ENCODE peak calls at places on chromosomes 12 and 14, in four cellular contexts. X, V, E and A are unnamed samples.

GRCh38 chr12:40107803-40108620 is 2.1 kb upstream of the SLC2A13 start:
- DNase-seq in E (no peak), V (peak; percentile 29), X (no peak), A (no peak)

GRCh38 chr12:100142851-100143559 is at the start of gene BLTP3B:
- DNase-seq in X (peak; percentile 94), E (peak; percentile 55), V (peak; percentile 93), A (peak; percentile 78)

GRCh38 chr12:57759360-57759980 is 4.6 kb downstream of the MARCHF9 start:
- DNase-seq in V (no peak), X (no peak), E (no peak), A (no peak)

GRCh38 chr12:82877963-82878362 is 191.3 kb downstream of the TMTC2 start:
- DNase-seq in X (no peak), V (no peak), E (no peak), A (no peak)

GRCh38 chr14:29536886-29537511 is 390.6 kb downstream of the PRKD1 start:
- DNase-seq in X (no peak), V (no peak), E (peak; percentile 35), A (peak; percentile 33)

GRCh38 chr12:59973515-59973914 is 377.7 kb downstream of the SLC16A7 start:
- DNase-seq in E (peak; percentile 75), V (no peak), X (no peak), A (peak; percentile 67)

GRCh38 chr14:81565441-81566290 is 32.0 kb upstream of the SEL1L start:
- DNase-seq in X (no peak), E (no peak), V (no peak), A (peak; percentile 6)

GRCh38 chr12:29133141-29133540 is 15.9 kb upstream of the FAR2 start:
- DNase-seq in X (no peak), V (no peak), E (no peak), A (no peak)

GRCh38 chr12:2034633-2035420 is 18.0 kb upstream of the CACNA1C start:
- DNase-seq in V (peak; percentile 90), X (peak; percentile 90), E (peak; percentile 66), A (peak; percentile 69)

GRCh38 chr12:22856120-22856699 is 231.2 kb downstream of the ETNK1 start:
- DNase-seq in E (peak; percentile 45), V (no peak), X (no peak), A (peak; percentile 42)

GRCh38 chr12:81727387-81727786 is 31.8 kb downstream of the PPFIA2 start:
- DNase-seq in V (no peak), E (no peak), X (no peak), A (no peak)

GRCh38 chr12:124557518-124558223 is 9.7 kb downstream of the NCOR2 start:
- DNase-seq in E (no peak), X (no peak), V (no peak), A (no peak)

GRCh38 chr14:36513012-36513420 is 7.0 kb downstream of the NKX2-1 start:
- DNase-seq in E (no peak), X (no peak), V (no peak), A (no peak)
- H3K4me3 ChIP-seq in E (no peak overlapping the region), X (no peak overlapping the region), V (no peak overlapping the region), A (no peak overlapping the region)

DNA sequence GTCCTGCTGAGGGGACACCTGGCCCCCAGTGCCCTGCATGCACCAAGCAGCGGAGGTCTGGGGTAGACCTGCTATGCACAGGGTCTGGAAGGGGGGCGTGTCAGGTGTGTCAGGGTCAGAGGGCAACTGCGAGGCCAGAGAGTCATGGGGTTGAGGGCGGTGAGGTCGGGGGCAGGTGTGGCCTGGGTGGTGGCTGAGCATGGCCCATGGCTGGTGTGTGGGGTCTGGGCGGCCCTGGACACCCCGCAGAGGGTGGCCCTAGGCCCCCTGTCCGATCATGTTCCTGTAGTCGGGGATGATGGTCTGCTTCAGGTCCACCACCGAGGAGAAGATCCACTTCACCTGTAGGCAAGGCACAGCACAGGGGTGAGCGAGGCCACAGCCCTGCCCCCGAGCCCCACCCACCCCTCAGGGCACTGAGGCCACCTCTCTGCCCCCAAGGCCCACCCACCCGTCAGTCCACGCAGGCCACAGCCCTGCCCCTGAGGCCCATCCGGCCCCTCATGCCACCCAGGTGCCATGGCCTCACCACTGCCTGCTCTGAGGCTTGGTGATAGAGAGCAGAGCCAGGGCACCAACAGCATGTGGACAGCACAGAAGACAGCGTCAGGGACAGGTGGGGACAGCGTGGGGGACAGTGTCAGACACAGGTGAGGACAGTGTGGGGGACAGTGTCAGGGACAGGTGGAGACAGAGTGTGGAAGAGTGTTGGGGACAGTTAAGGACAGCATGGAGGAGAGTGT is 211.3 kb downstream of the TMEM121 start:
- DNase-seq in V (no peak), X (no peak), E (no peak), A (no peak)
- TF ChIP-seq POLR2A in V (no peak), X (no peak), E (no peak), A (no peak)

DNA sequence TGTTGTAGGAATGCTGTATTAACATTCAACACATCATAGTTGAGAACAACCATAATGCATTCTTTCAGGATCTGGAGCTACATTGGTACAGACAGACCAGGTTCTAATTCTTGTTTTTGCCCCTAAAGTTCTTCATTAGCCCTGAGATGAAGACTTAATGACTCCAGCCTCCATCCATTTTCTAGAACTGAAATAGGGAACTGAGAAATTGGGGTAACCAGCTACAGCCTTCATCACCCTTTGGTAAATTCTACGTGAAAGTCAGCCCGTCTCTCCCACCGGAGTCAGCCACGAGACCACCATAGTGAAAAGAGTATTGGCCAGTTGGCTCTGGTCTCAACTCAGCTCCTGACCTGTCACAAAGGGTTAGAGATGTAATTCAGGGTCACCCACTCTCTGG is 164.0 kb downstream of the NUAK1 start:
- DNase-seq in E (no peak), X (no peak), V (no peak), A (no peak)
- H3K4me3 ChIP-seq in E (no peak overlapping the region), X (no peak overlapping the region), V (no peak overlapping the region), A (no peak overlapping the region)

GRCh38 chr14:60248697-60249314 is at the start of gene PPM1A:
- DNase-seq in X (peak; percentile 97), E (peak; percentile 95), V (peak; percentile 98), A (peak; percentile 96)
- TF ChIP-seq POLR2A in X (no peak), E (peak; percentile 78), V (peak; percentile 96), A (peak; percentile 65)

GRCh38 chr12:121857322-121858246 is 1.1 kb downstream of the HPD start:
- DNase-seq in E (no peak), X (no peak), V (no peak), A (no peak)
- H3K4me3 ChIP-seq in E (no peak overlapping the region), X (no peak overlapping the region), V (no peak overlapping the region), A (no peak overlapping the region)

GRCh38 chr12:45989857-45990467 is 412 bp downstream of the SCAF11 start:
- DNase-seq in V (peak; percentile 72), E (peak; percentile 47), X (peak; percentile 51), A (peak; percentile 55)
- TF ChIP-seq POLR2A in V (peak; percentile 37), E (no peak), X (no peak), A (peak; percentile 61)

GRCh38 chr12:6822461-6823135 is 977 bp downstream of the GPR162 start:
- DNase-seq in E (no peak), X (no peak), V (no peak), A (no peak)

GRCh38 chr12:6820171-6820570 is 1.4 kb upstream of the GPR162 start:
- DNase-seq in X (no peak), E (no peak), V (no peak), A (no peak)

GRCh38 chr12:6823161-6824084 is 1.8 kb downstream of the GPR162 start:
- DNase-seq in V (no peak), X (no peak), E (no peak), A (no peak)

GRCh38 chr12:6821271-6821673 is 349 bp upstream of the GPR162 start:
- DNase-seq in X (peak; percentile 43), V (peak; percentile 66), E (peak; percentile 80), A (peak; percentile 83)

GRCh38 chr12:6821674-6822433 is at the start of gene GPR162:
- DNase-seq in E (peak; percentile 48), V (peak; percentile 70), X (peak; percentile 52), A (no peak)
- H3K4me3 ChIP-seq in E (peak within 1 kb of the TSS; percentile 48), V (peak within 1 kb of the TSS; percentile 19), X (peak within 1 kb of the TSS; percentile 46), A (no peak within 1 kb of the TSS)

GRCh38 chr14:77139540-77140342 is 1.9 kb downstream of the ZDHHC22 start:
- DNase-seq in X (no peak), E (no peak), V (no peak), A (no peak)

GRCh38 chr14:77141592-77142288 is at the start of gene ZDHHC22:
- DNase-seq in E (no peak), X (no peak), V (no peak), A (no peak)

GRCh38 chr14:77142289-77142814 is 761 bp upstream of the ZDHHC22 start:
- DNase-seq in X (no peak), V (no peak), E (no peak), A (no peak)

GRCh38 chr14:77140343-77140936 is 1.2 kb downstream of the ZDHHC22 start:
- DNase-seq in X (no peak), V (no peak), E (no peak), A (no peak)

DNA sequence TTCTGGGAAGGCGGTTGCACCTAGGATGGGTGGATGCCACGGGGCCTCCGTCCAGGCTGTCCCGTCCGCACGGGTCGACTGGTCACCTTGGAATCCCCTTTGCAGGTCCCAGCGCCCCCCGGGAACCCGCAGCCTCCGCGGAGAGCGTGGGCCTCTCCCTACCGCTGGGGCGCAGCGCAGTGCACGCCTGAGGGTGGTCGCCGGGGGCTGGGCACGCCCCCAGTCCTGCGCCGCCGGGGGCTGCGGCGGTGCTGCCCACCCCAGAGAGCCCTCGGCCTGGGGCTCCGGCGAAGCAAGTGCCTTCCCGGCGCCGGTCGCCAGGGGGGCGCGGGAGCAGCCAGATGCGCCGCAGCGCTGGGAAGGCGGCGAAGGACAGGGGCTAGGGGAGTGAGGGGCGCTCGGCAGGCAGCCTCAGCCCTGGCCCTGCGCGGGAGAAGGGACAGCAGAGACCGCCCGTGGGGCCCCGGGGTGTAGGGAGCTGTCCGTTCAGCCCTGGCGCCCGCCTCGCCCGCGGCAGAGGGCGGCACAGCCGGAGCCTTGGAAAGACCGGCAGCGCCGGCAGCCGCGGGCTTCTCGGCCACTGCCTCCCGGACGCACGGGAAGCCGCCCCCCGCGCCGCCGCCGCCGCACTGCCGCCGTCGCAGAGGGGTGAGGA is 527 bp downstream of the ZDHHC22 start:
- DNase-seq in X (no peak), E (peak; percentile 18), V (no peak), A (peak; percentile 45)
- TF ChIP-seq POLR2A in X (no peak), E (no peak), V (no peak), A (no peak)

GRCh38 chr12:3116106-3116898 is 39.1 kb downstream of the TSPAN9 start:
- DNase-seq in X (no peak), V (no peak), E (peak; percentile 40), A (peak; percentile 41)

GRCh38 chr12:3117144-3117581 is 40.0 kb downstream of the TSPAN9 start:
- DNase-seq in V (no peak), E (peak; percentile 78), X (no peak), A (peak; percentile 69)

GRCh38 chr12:3119745-3120660 is 42.8 kb downstream of the TSPAN9 start:
- DNase-seq in X (no peak), E (peak; percentile 6), V (no peak), A (no peak)

GRCh38 chr12:3119192-3119744 is 42.1 kb downstream of the TSPAN9 start:
- DNase-seq in X (no peak), V (no peak), E (no peak), A (no peak)

GRCh38 chr12:3117628-3118027 is 40.4 kb downstream of the TSPAN9 start:
- DNase-seq in E (peak; percentile 93), V (no peak), X (no peak), A (no peak)
- H3K4me3 ChIP-seq in E (no peak overlapping the region), V (no peak overlapping the region), X (no peak overlapping the region), A (no peak overlapping the region)